ENCODE peak calls at places on chromosomes 1 and 21, in four cellular contexts. S is HepG2, V is K562, Q is GM12878. H is an unnamed sample.

GRCh38 chr1:111802110-111802509 is 46.4 kb downstream of the DDX20 start:
- DNase-seq in Q (no peak), S (no peak), V (no peak), H (no peak)

GRCh38 chr1:205568469-205569361 is 63.1 kb downstream of the ELK4 start:
- DNase-seq in Q (no peak), S (no peak), V (peak), H (no peak)

GRCh38 chr21:35234725-35235124 is 185.6 kb upstream of the RUNX1 start:
- DNase-seq in S (no peak), Q (peak), V (no peak), H (no peak)

GRCh38 chr1:223394242-223394641 is 1.0 kb downstream of the CCDC185 start:
- DNase-seq in S (no peak), Q (no peak), V (no peak), H (no peak)

GRCh38 chr1:200258447-200259375 is 151.1 kb downstream of the ZNF281 start:
- DNase-seq in Q (no peak), V (peak), S (peak), H (peak)

GRCh38 chr1:20248954-20249612 is 41.6 kb upstream of the VWA5B1 start:
- DNase-seq in V (no peak), Q (peak), S (no peak), H (no peak)

GRCh38 chr1:82517586-82517985 is 716.9 kb downstream of the ADGRL2 start:
- DNase-seq in Q (no peak), V (no peak), S (no peak), H (no peak)

GRCh38 chr1:161133220-161133740 is 813 bp upstream of the DEDD start:
- DNase-seq in V (no peak), S (no peak), Q (no peak), H (no peak)

GRCh38 chr1:6011946-6012258 is 19.7 kb upstream of the NPHP4 start:
- DNase-seq in Q (no peak), V (no peak), S (no peak), H (no peak)

GRCh38 chr1:100868364-100868995 is 26.2 kb downstream of the EXTL2 start:
- DNase-seq in V (no peak), S (peak), Q (no peak), H (peak)

GRCh38 chr21:41958886-41959563 is 5.2 kb upstream of the C2CD2 start:
- DNase-seq in Q (no peak), S (no peak), V (no peak), H (no peak)

GRCh38 chr1:118990513-118991131 is 2.5 kb upstream of the TBX15 start:
- DNase-seq in V (no peak), Q (no peak), S (no peak), H (no peak)

GRCh38 chr1:118991448-118991847 is 3.3 kb upstream of the TBX15 start:
- DNase-seq in S (no peak), V (no peak), Q (no peak), H (no peak)

GRCh38 chr1:118988186-118989005 is at the start of gene TBX15:
- DNase-seq in V (no peak), Q (no peak), S (no peak), H (no peak)

GRCh38 chr1:118989006-118989736 is 1.0 kb upstream of the TBX15 start:
- DNase-seq in V (no peak), S (no peak), Q (no peak), H (no peak)

DNA sequence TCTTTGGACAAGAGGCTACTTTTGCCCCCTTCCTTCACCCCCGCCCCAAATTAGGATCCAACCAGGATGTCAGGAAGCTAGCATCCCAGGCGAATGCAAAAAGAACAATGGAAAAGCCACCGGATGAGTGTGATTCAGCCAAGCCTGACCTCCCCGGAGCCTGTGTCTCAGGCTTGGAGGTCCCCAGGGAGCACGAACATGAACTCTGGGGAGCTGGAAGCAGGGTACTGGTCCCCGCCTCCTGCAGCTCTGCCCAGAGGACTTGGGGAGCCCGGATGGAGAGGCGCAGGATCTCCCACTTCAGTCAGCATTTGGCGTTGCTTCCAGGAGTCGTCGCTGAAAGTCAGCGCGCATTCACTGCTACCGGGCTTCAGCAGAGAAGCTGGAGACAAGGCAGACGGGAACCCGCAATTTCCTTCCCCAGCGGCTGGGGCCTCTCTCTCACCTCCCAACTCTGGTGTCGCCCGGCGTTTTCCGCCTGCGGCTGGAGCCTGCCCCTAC is 1.8 kb upstream of the TBX15 start:
- DNase-seq in S (no peak), V (no peak), Q (no peak), H (no peak)
- TF ChIP-seq EZH2 in S (no peak), V (no peak), Q (no peak), H (no peak)

GRCh38 chr1:119674110-119674509 is 26.0 kb upstream of the ZNF697 start:
- DNase-seq in Q (no peak), V (no peak), S (peak), H (no peak)

GRCh38 chr1:119676571-119677206 is 28.6 kb upstream of the ZNF697 start:
- DNase-seq in S (no peak), Q (no peak), V (no peak), H (no peak)

GRCh38 chr1:119673171-119673940 is 25.3 kb upstream of the ZNF697 start:
- DNase-seq in S (peak), Q (no peak), V (no peak), H (no peak)

GRCh38 chr1:119675349-119676343 is 27.6 kb upstream of the ZNF697 start:
- DNase-seq in Q (peak), V (peak), S (peak), H (peak)

GRCh38 chr1:119674835-119675289 is 26.8 kb upstream of the ZNF697 start:
- DNase-seq in V (peak), S (peak), Q (no peak), H (peak)
- H3K4me3 ChIP-seq in V (no peak), S (peak), Q (no peak), H (peak)

DNA sequence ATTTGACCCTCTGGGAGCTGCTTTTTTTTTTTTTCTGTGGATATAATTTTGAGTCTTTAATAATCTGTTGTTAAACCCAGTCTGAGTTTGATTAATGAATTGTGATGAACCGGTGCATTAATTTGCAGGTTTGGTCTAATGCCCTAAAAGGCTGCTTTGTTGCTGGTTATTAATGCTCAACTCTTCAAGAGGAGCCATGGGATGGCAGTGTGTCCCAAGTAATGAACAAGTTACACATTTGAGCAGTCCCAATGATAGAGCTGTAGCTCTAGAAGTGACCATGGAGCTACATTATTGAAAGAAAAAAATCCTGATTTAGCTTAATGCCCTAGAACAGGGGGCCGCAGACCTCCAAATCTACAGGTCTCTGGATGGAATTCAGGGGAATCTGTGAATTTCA is 53.1 kb downstream of the RWDD3 start:
- DNase-seq in Q (no peak), V (no peak), S (peak), H (no peak)
- TF ChIP-seq ZBTB33 in Q (no peak), V (no peak), S (no peak), H (no peak)

DNA sequence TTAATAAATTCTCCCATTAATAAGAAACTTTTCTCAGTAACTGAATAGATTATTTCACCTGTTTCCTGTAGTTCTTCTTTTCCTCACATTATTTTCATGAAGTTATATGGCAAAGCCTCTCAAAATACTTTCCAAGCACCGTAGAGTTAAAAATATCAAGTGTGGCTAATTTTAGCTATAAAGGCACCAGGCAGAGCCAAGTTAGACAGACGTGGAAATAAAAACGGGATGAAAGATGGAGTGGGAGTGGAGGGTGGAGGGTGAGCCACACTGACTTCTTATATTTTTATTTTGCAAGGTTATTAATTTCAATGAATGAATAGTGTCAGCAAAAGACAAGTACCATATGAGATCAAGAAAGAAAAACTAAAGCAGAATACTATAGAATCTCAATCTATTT is 71.7 kb downstream of the ENAH start:
- DNase-seq in V (no peak), Q (no peak), S (no peak), H (no peak)
- TF ChIP-seq EZH2 in V (no peak), Q (no peak), S (no peak), H (no peak)

H was measured in HCT116.